ENCODE peak calls at places on chromosomes 4 and X, in five cellular contexts. K, F, V, R and B are unnamed samples.

GRCh38 chr4:82452026-82452425 is 21.6 kb downstream of the ENOPH1 start:
- DNase-seq in K (no peak), V (no peak), R (no peak), F (no peak), B (no peak)

GRCh38 chr4:110597582-110597981 is 25.3 kb downstream of the PITX2 start:
- DNase-seq in F (no peak), R (no peak), V (no peak), K (no peak), B (no peak)

GRCh38 chrX:152821145-152821765 is 9.3 kb downstream of the CETN2 start:
- DNase-seq in F (no peak), K (peak; percentile 59), R (no peak), V (peak; percentile 39), B (peak; percentile 63)

GRCh38 chr4:121791481-121791880 is 9.6 kb upstream of the EXOSC9 start:
- DNase-seq in R (no peak), F (peak; percentile 74), K (no peak), V (no peak), B (no peak)

GRCh38 chrX:23332101-23332887 is 2.4 kb upstream of the PTCHD1 start:
- DNase-seq in V (peak; percentile 7), R (no peak), F (no peak), K (peak; percentile 21), B (no peak)

GRCh38 chrX:68894513-68895338 is 65.9 kb downstream of the EFNB1 start:
- DNase-seq in V (no peak), R (no peak), K (peak; percentile 77), F (no peak), B (peak; percentile 41)

GRCh38 chr4:173121044-173121685 is 47.4 kb upstream of the GALNT7 start:
- DNase-seq in V (no peak), K (peak; percentile 21), F (peak; percentile 9), R (peak; percentile 19), B (peak; percentile 11)

GRCh38 chr4:162682651-162683050 is 484.0 kb downstream of the NAF1 start:
- DNase-seq in R (no peak), F (no peak), K (no peak), V (no peak), B (no peak)

GRCh38 chrX:20254712-20255299 is 11.9 kb downstream of the RPS6KA3 start:
- DNase-seq in V (no peak), F (no peak), R (no peak), K (no peak), B (no peak)

GRCh38 chrX:40496728-40497127 is 84.0 kb upstream of the ATP6AP2 start:
- DNase-seq in V (no peak), F (no peak), R (no peak), K (no peak), B (peak; percentile 18)

GRCh38 chr4:3291411-3291968 is 1.3 kb upstream of the RGS12 start:
- DNase-seq in R (no peak), V (no peak), K (peak; percentile 32), F (no peak), B (no peak)

GRCh38 chrX:40170830-40171512 is 73.2 kb upstream of the BCOR start:
- DNase-seq in V (no peak), R (no peak), K (peak; percentile 56), F (no peak), B (no peak)

GRCh38 chr4:150906987-150907633 is 108.0 kb downstream of the LRBA start:
- DNase-seq in F (no peak), R (no peak), K (no peak), V (no peak), B (no peak)

GRCh38 chr4:79232555-79232954 is 93.3 kb downstream of the NAA11 start:
- DNase-seq in K (no peak), F (no peak), R (no peak), V (no peak), B (no peak)

GRCh38 chrX:103520391-103520790 is 1.1 kb upstream of the RAB40A start:
- DNase-seq in R (no peak), V (no peak), K (no peak), F (peak; percentile 69), B (no peak)

GRCh38 chrX:39985116-39985515 is 112.6 kb downstream of the BCOR start:
- DNase-seq in K (no peak), F (no peak), V (no peak), R (no peak), B (no peak)

GRCh38 chr4:62004881-62005280 is 804.8 kb downstream of the ADGRL3 start:
- DNase-seq in K (no peak), R (no peak), V (no peak), F (no peak), B (no peak)

GRCh38 chr4:128862608-128863313 is 53.3 kb downstream of the JADE1 start:
- DNase-seq in F (no peak), R (peak; percentile 49), K (no peak), V (no peak), B (peak; percentile 26)

GRCh38 chrX:151505796-151506195 is 57.7 kb upstream of the PASD1 start:
- DNase-seq in R (no peak), K (peak; percentile 44), V (peak; percentile 5), F (no peak), B (peak; percentile 36)

GRCh38 chrX:66017659-66018170 is 22.2 kb downstream of the VSIG4 start:
- DNase-seq in V (no peak), R (no peak), K (no peak), F (no peak), B (no peak)

GRCh38 chr4:66489370-66489769 is 819.1 kb upstream of the EPHA5 start:
- DNase-seq in K (no peak), V (no peak), R (no peak), F (no peak), B (no peak)

GRCh38 chrX:154818916-154819770 is 13.9 kb upstream of the MPP1 start:
- DNase-seq in V (no peak), K (peak; percentile 6), R (no peak), F (no peak), B (no peak)

GRCh38 chr4:147777456-147778091 is 45.7 kb downstream of the ARHGAP10 start:
- DNase-seq in V (no peak), K (no peak), R (no peak), F (no peak), B (no peak)

GRCh38 chr4:158211288-158211687 is 1.0 kb downstream of the TMEM144 start:
- DNase-seq in F (no peak), K (peak; percentile 2), R (no peak), V (no peak), B (no peak)

GRCh38 chrX:46959101-46959500 is 46.9 kb downstream of the JADE3 start:
- DNase-seq in F (no peak), R (no peak), V (no peak), K (no peak), B (no peak)

GRCh38 chr4:101114936-101115372 is 232.4 kb downstream of the PPP3CA start:
- DNase-seq in V (peak; percentile 3), R (no peak), F (no peak), K (no peak), B (no peak)

GRCh38 chrX:32155044-32155638 is 1056.2 kb downstream of the DMD start:
- DNase-seq in F (no peak), R (no peak), K (peak; percentile 2), V (no peak), B (no peak)

GRCh38 chrX:87299563-87300160 is 217.9 kb upstream of the KLHL4 start:
- DNase-seq in R (no peak), F (no peak), V (no peak), K (peak; percentile 54), B (no peak)

GRCh38 chr4:115145393-115146160 is 32.2 kb upstream of the NDST4 start:
- DNase-seq in V (no peak), K (no peak), R (no peak), F (no peak), B (no peak)

GRCh38 chr4:13984996-13985780 is 357.7 kb upstream of the BOD1L1 start:
- DNase-seq in R (no peak), F (no peak), K (no peak), V (no peak), B (no peak)
- TF ChIP-seq CTCF in R (no peak), F (no peak), K (no peak), V (no peak), B (no peak)

DNA sequence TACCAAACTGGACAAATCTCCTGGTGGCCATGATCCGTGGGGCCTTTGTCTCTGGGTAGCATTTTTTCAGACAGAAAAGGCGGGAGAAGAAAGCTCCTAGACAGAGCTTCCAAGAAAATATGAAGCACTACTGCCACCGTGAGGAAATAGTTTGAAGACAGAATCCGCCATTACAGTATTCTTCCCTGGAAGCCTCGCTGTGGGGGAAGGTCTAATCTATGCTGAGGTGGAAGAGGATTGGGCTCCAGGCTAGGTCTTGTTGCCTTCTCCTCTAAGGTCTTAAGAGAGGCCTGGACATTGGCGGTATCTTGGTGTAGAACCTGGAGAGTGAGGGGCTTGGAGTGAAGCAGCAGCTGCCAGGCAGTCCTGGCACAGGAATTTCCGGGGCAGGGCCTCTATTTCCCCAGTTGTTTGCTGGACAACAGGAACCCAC is 218.9 kb downstream of the OR13H1 start:
- DNase-seq in K (no peak), F (no peak), V (no peak), R (no peak), B (peak; percentile 3)
- TF ChIP-seq CTCF in K (no peak), F (no peak), V (no peak), R (no peak), B (no peak)

GRCh38 chr4:53507058-53507457 is 84.2 kb downstream of the LNX1 start:
- DNase-seq in R (no peak), V (no peak), K (no peak), F (no peak), B (no peak)

GRCh38 chr4:53510316-53510715 is 81.0 kb downstream of the LNX1 start:
- DNase-seq in R (no peak), F (no peak), V (no peak), K (no peak), B (no peak)

GRCh38 chr4:53508446-53508845 is 82.8 kb downstream of the LNX1 start:
- DNase-seq in V (no peak), F (peak; percentile 71), R (no peak), K (no peak), B (no peak)

GRCh38 chr4:53507671-53508286 is 83.5 kb downstream of the LNX1 start:
- DNase-seq in K (no peak), V (no peak), R (no peak), F (no peak), B (no peak)

GRCh38 chr4:53505947-53506346 is 85.3 kb downstream of the LNX1 start:
- DNase-seq in V (no peak), F (no peak), R (no peak), K (no peak), B (no peak)
- TF ChIP-seq CTCF in V (no peak), F (peak; percentile 16), R (no peak), K (peak; percentile 22), B (no peak)

GRCh38 chr4:169152104-169152503 is 118.7 kb downstream of the SH3RF1 start:
- DNase-seq in K (peak; percentile 39), F (no peak), V (no peak), R (no peak), B (no peak)

GRCh38 chr4:169153451-169153850 is 117.3 kb downstream of the SH3RF1 start:
- DNase-seq in V (no peak), R (no peak), K (no peak), F (no peak), B (no peak)

GRCh38 chr4:169150806-169151205 is 120.0 kb downstream of the SH3RF1 start:
- DNase-seq in R (no peak), K (no peak), F (no peak), V (no peak), B (no peak)

GRCh38 chr4:169151671-169152070 is 119.1 kb downstream of the SH3RF1 start:
- DNase-seq in V (no peak), R (no peak), F (peak; percentile 14), K (no peak), B (no peak)

DNA sequence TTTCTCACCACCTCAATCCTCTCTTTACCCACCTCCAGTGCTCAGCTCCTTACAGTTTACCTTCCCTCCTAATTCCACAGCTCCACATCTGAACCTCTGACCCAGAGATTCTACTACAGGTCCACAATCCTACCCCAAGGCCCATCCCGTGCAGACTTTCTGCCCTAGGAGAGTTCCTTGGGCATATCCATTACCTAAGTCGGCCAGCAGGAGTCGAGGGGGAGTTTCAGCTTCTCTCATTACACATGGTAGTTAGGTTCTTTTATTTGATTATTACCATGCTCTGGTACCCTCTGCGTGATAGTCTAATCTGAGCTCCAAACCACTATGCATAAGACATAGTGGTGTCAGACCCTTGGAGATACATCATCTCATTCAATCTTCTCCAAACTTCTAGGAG is 117.9 kb downstream of the SH3RF1 start:
- DNase-seq in K (no peak), V (no peak), F (no peak), R (no peak), B (no peak)
- TF ChIP-seq CTCF in K (no peak), V (peak; percentile 27), F (no peak), R (peak; percentile 8), B (no peak)